ENCODE peak calls at places on chromosomes 3 and 15, in five cellular contexts. V is left ventricle myocardium inferior; M is neural progenitor cell; K is testis; L is CD8-positive, alpha-beta T cell. G is an unnamed sample.

GRCh38 chr3:133973249-133973980 is 56.3 kb downstream of the SLCO2A1 start:
- DNase-seq in V (no peak), M (no peak), K (no peak), L (no peak), G (no peak)

GRCh38 chr15:66619152-66619903 is 53.5 kb upstream of the LCTL start:
- DNase-seq in V (peak; percentile 74), M (peak; percentile 86), K (peak; percentile 87), L (no peak), G (peak; percentile 88)

GRCh38 chr15:41043276-41043675 is 72.8 kb downstream of the INO80 start:
- DNase-seq in V (no peak), M (no peak), K (no peak), L (no peak), G (no peak)

GRCh38 chr15:29612096-29612495 is 210.2 kb downstream of the TJP1 start:
- DNase-seq in V (no peak), M (peak; percentile 21), K (no peak), L (no peak), G (no peak)

GRCh38 chr3:87626471-87626995 is 350.1 kb upstream of the POU1F1 start:
- DNase-seq in V (no peak), M (no peak), K (no peak), L (no peak), G (no peak)

GRCh38 chr15:40322531-40323238 is 807 bp upstream of the INAFM2 start:
- DNase-seq in V (no peak), M (no peak), K (peak; percentile 28), L (no peak), G (peak; percentile 72)

GRCh38 chr3:21158801-21159564 is 592.0 kb downstream of the ZNF385D start:
- DNase-seq in V (no peak), M (no peak), K (no peak), L (no peak), G (peak; percentile 12)

GRCh38 chr3:42518800-42519567 is 16.5 kb downstream of the VIPR1 start:
- DNase-seq in V (no peak), M (peak; percentile 58), K (no peak), L (peak; percentile 54), G (no peak)

GRCh38 chr3:146326875-146327543 is 76.1 kb upstream of the PLSCR4 start:
- DNase-seq in V (no peak), M (peak; percentile 34), K (peak; percentile 68), L (no peak), G (peak; percentile 41)

GRCh38 chr3:54159917-54160316 is 37.6 kb downstream of the CACNA2D3 start:
- DNase-seq in V (no peak), M (no peak), K (no peak), L (no peak), G (no peak)

GRCh38 chr15:92315595-92316211 is 78.0 kb upstream of the ST8SIA2 start:
- DNase-seq in V (no peak), M (no peak), K (no peak), L (no peak), G (no peak)
- TF ChIP-seq CTCF in V (no peak), M (no peak), K (no peak), L (no peak), G (no peak)

GRCh38 chr3:193790086-193790990 is 197.3 kb downstream of the OPA1 start:
- DNase-seq in V (no peak), M (no peak), K (no peak), L (no peak), G (no peak)

GRCh38 chr3:193788189-193788946 is 195.4 kb downstream of the OPA1 start:
- DNase-seq in V (peak; percentile 56), M (peak; percentile 90), K (peak; percentile 68), L (no peak), G (peak; percentile 78)

GRCh38 chr3:193789455-193789854 is 196.4 kb downstream of the OPA1 start:
- DNase-seq in V (no peak), M (no peak), K (no peak), L (no peak), G (no peak)

GRCh38 chr3:193791041-193792032 is 198.3 kb downstream of the OPA1 start:
- DNase-seq in V (no peak), M (no peak), K (no peak), L (no peak), G (peak; percentile 22)

DNA sequence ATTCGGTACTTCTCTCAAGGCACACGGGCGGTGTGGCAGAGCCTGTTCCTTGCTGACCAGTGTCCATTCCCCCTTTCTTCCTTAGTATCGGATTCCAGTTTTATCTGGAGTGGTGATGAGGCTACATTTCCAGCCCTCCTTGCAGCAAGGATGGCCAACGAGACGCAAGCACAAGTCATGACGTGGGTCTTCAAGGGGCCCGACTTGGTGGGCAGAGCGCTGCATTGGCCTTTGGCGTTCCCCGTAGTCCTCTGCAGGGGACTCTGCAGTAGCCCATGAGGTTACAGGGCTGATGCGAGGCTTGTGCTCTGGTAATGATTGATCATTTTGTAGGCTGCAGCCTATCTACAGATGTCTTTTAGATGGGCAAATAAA is 194.5 kb downstream of the OPA1 start:
- DNase-seq in V (no peak), M (no peak), K (no peak), L (no peak), G (no peak)
- H3K27me3 ChIP-seq in V (peaks cover 90% of the 10 kb centered on the region), M (peaks cover 4% of the 10 kb centered on the region), K (no peaks in the 10 kb centered on the region), L (no peaks in the 10 kb centered on the region), G (peaks cover 3% of the 10 kb centered on the region)

GRCh38 chr15:59751552-59752413 is 62.7 kb upstream of the BNIP2 start:
- DNase-seq in V (no peak), M (peak; percentile 49), K (no peak), L (no peak), G (peak; percentile 8)
- TF ChIP-seq CTCF in V (peak; percentile 35), M (peak; percentile 65), K (peak; percentile 33), L (peak; percentile 95), G (peak; percentile 8)

DNA sequence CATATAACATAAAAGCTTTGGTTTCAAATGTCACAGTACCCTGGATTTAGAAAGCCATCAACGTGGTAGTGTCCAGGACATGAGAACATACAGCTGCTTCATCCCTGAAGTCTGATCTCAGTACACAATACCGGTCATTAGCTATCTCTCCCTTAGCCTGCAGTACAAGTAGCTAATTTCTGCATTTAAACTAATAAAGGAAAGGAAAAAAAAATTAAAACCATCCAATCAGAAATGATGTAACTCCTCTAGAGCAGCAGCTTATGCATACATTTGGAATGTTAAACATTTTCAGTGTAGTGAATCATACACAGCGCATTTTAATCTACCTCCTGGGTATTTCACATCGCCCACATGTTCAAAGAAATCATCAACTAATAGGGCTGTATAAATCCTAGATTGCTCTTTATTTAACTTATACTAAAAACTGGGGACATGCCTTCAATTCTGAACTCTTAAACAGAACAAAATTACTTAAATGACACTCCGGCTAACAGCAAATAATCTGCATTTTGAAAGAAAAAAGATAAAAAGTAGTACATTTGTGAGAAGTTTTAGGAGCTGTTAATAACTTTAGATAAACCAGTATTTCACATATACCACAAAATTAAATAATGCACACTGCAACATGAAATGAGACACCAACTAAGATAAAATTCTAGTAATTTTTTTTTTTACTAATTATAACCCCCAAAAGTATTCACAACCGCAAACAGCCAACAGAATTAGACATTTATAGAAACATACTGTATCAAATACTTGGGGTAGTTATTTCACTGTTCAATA is 3.7 kb downstream of the IGF2BP2 start:
- DNase-seq in V (no peak), M (peak; percentile 34), K (no peak), L (no peak), G (no peak)
- H3K27me3 ChIP-seq in V (peaks cover 35% of the 10 kb centered on the region), M (no peaks in the 10 kb centered on the region), K (no peaks in the 10 kb centered on the region), L (peaks cover 13% of the 10 kb centered on the region), G (no peaks in the 10 kb centered on the region)

GRCh38 chr15:88688394-88688933 is 49.6 kb downstream of the ISG20 start:
- DNase-seq in V (no peak), M (no peak), K (no peak), L (no peak), G (no peak)

GRCh38 chr15:88693191-88693590 is 54.4 kb downstream of the ISG20 start:
- DNase-seq in V (no peak), M (no peak), K (no peak), L (no peak), G (no peak)

GRCh38 chr15:88686166-88686565 is 47.4 kb downstream of the ISG20 start:
- DNase-seq in V (no peak), M (no peak), K (no peak), L (no peak), G (no peak)

GRCh38 chr15:88695046-88695445 is 56.2 kb downstream of the ISG20 start:
- DNase-seq in V (no peak), M (no peak), K (no peak), L (no peak), G (no peak)

GRCh38 chr15:88690331-88690730 is 51.5 kb downstream of the ISG20 start:
- DNase-seq in V (no peak), M (no peak), K (no peak), L (no peak), G (no peak)
- TF ChIP-seq CTCF in V (no peak), M (no peak), K (no peak), L (no peak), G (no peak)

GRCh38 chr3:155173771-155174170 is 93.7 kb downstream of the MME start:
- DNase-seq in V (no peak), M (no peak), K (no peak), L (no peak), G (no peak)
- H3K27me3 ChIP-seq in V (no peaks in the 10 kb centered on the region), M (no peaks in the 10 kb centered on the region), K (no peaks in the 10 kb centered on the region), L (no peaks in the 10 kb centered on the region), G (no peaks in the 10 kb centered on the region)

G was measured in cardiac muscle cell.